ENCODE peak calls at places on chromosomes 2 and 18, in eight cellular contexts. J, T, A, P, G, M, U and F are unnamed samples.

GRCh38 chr18:50602466-50602865 is 42.6 kb downstream of the MAPK4 start:
- DNase-seq in J (no peak), T (no peak), A (no peak), P (no peak), G (no peak), M (no peak), U (no peak), F (peak)

GRCh38 chr2:150880986-150881385 is 380.7 kb downstream of the RBM43 start:
- DNase-seq in J (no peak), T (no peak), A (no peak), P (no peak), G (no peak), M (no peak), U (no peak), F (no peak)

GRCh38 chr18:24631238-24632025 is 171.0 kb downstream of the HRH4 start:
- DNase-seq in J (no peak), T (no peak), A (peak), P (no peak), G (no peak), M (no peak), U (peak), F (no peak)

GRCh38 chr2:134790487-134790886 is 47.9 kb upstream of the ACMSD start:
- DNase-seq in J (no peak), T (no peak), A (no peak), P (no peak), G (no peak), M (no peak), U (no peak), F (no peak)

GRCh38 chr2:121506621-121507020 is 24.1 kb upstream of the RNU4ATAC start:
- DNase-seq in J (no peak), T (no peak), A (no peak), P (no peak), G (no peak), M (no peak), U (no peak), F (no peak)

GRCh38 chr2:71223767-71224333 is 3.1 kb downstream of the PAIP2B start:
- DNase-seq in J (peak), T (peak), A (peak), P (no peak), G (peak), M (peak), U (peak), F (peak)

GRCh38 chr2:160409480-160409879 is 84.1 kb downstream of the RBMS1 start:
- DNase-seq in J (no peak), T (no peak), A (no peak), P (no peak), G (no peak), M (no peak), U (no peak), F (no peak)

GRCh38 chr2:58939388-58939787 is 698.3 kb upstream of the FANCL start:
- DNase-seq in J (peak), T (peak), A (peak), P (no peak), G (no peak), M (peak), U (no peak), F (peak)

GRCh38 chr18:30271716-30272115 is 770.8 kb downstream of the DSC3 start:
- DNase-seq in J (no peak), T (no peak), A (no peak), P (no peak), G (no peak), M (no peak), U (no peak), F (no peak)

GRCh38 chr2:174561283-174562275 is 36.0 kb downstream of the WIPF1 start:
- DNase-seq in J (no peak), T (peak), A (peak), P (no peak), G (no peak), M (peak), U (no peak), F (peak)

GRCh38 chr18:38167623-38168022 is 602.0 kb upstream of the CELF4 start:
- DNase-seq in J (no peak), T (no peak), A (no peak), P (no peak), G (no peak), M (no peak), U (no peak), F (no peak)

GRCh38 chr2:28632791-28633190 is 118.8 kb upstream of the PPP1CB start:
- DNase-seq in J (no peak), T (no peak), A (no peak), P (no peak), G (no peak), M (no peak), U (no peak), F (no peak)

GRCh38 chr2:149994057-149994728 is 406.6 kb upstream of the MMADHC start:
- DNase-seq in J (peak), T (peak), A (peak), P (no peak), G (no peak), M (peak), U (no peak), F (peak)

GRCh38 chr2:18435425-18436037 is 124.9 kb downstream of the RDH14 start:
- DNase-seq in J (peak), T (peak), A (peak), P (no peak), G (no peak), M (peak), U (peak), F (peak)

GRCh38 chr2:104945211-104945610 is 91.3 kb downstream of the POU3F3 start:
- DNase-seq in J (no peak), T (no peak), A (no peak), P (no peak), G (no peak), M (no peak), U (no peak), F (no peak)

GRCh38 chr18:33156906-33157470 is 283.5 kb downstream of the CCDC178 start:
- DNase-seq in J (no peak), T (no peak), A (no peak), P (no peak), G (no peak), M (no peak), U (no peak), F (no peak)

GRCh38 chr2:134193774-134194173 is 60.1 kb upstream of the MGAT5 start:
- DNase-seq in J (no peak), T (no peak), A (no peak), P (no peak), G (no peak), M (peak), U (no peak), F (no peak)

GRCh38 chr2:241859436-241860183 is 916 bp upstream of the PDCD1 start:
- DNase-seq in J (no peak), T (peak), A (peak), P (peak), G (no peak), M (peak), U (no peak), F (no peak)

DNA sequence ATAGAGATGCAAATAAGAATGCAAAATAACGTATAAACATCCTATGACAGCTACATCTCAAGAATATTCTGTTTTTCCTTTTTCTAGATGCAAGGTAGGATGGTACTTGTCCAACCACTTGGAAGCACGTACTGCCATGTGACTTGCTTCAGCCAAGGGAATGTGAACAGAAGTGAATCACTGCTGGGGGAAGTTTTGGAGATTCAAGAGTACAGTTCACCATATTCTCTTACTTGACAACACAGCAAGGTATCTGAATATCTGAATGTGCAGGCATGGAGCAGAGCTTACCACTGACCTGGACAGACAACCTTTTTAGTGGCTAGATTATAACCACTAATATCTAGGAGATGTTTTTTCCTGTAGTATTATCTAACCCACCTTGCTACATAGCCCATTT is 53.0 kb downstream of the TRIP12 start:
- DNase-seq in J (no peak), T (no peak), A (peak), P (no peak), G (no peak), M (no peak), U (no peak), F (no peak)
- TF ChIP-seq CTCF in J (no peak), T (no peak), A (no peak), P (no peak), G (no peak), M (no peak), U (no peak), F (no peak)

GRCh38 chr2:51027442-51027841 is 4.5 kb downstream of the NRXN1 start:
- DNase-seq in J (no peak), T (no peak), A (no peak), P (peak), G (no peak), M (no peak), U (no peak), F (no peak)

GRCh38 chr2:51027968-51028367 is 4.0 kb downstream of the NRXN1 start:
- DNase-seq in J (no peak), T (no peak), A (no peak), P (peak), G (no peak), M (no peak), U (no peak), F (no peak)

GRCh38 chr2:51031004-51031791 is 734 bp downstream of the NRXN1 start:
- DNase-seq in J (no peak), T (no peak), A (no peak), P (no peak), G (no peak), M (no peak), U (no peak), F (no peak)

GRCh38 chr2:51028829-51029228 is 3.1 kb downstream of the NRXN1 start:
- DNase-seq in J (no peak), T (no peak), A (peak), P (no peak), G (peak), M (peak), U (peak), F (no peak)

GRCh38 chr2:51032748-51033355 is 920 bp upstream of the NRXN1 start:
- DNase-seq in J (no peak), T (no peak), A (no peak), P (no peak), G (no peak), M (no peak), U (no peak), F (no peak)
- H3K4me3 ChIP-seq in J (no peak), T (no peak), A (no peak), P (no peak), G (no peak), M (no peak), U (no peak), F (no peak)

GRCh38 chr2:176084629-176085119 is 912 bp upstream of the EVX2 start:
- DNase-seq in J (no peak), T (no peak), A (no peak), P (no peak), G (no peak), M (no peak), U (no peak), F (no peak)

GRCh38 chr2:176088048-176088936 is 4.2 kb upstream of the HOXD13 start:
- DNase-seq in J (peak), T (peak), A (peak), P (peak), G (no peak), M (peak), U (peak), F (peak)

GRCh38 chr2:176087330-176088047 is 3.7 kb upstream of the EVX2 start:
- DNase-seq in J (no peak), T (no peak), A (no peak), P (no peak), G (no peak), M (no peak), U (no peak), F (no peak)

GRCh38 chr2:176085120-176085788 is 1.5 kb upstream of the EVX2 start:
- DNase-seq in J (no peak), T (no peak), A (no peak), P (no peak), G (no peak), M (no peak), U (no peak), F (no peak)

DNA sequence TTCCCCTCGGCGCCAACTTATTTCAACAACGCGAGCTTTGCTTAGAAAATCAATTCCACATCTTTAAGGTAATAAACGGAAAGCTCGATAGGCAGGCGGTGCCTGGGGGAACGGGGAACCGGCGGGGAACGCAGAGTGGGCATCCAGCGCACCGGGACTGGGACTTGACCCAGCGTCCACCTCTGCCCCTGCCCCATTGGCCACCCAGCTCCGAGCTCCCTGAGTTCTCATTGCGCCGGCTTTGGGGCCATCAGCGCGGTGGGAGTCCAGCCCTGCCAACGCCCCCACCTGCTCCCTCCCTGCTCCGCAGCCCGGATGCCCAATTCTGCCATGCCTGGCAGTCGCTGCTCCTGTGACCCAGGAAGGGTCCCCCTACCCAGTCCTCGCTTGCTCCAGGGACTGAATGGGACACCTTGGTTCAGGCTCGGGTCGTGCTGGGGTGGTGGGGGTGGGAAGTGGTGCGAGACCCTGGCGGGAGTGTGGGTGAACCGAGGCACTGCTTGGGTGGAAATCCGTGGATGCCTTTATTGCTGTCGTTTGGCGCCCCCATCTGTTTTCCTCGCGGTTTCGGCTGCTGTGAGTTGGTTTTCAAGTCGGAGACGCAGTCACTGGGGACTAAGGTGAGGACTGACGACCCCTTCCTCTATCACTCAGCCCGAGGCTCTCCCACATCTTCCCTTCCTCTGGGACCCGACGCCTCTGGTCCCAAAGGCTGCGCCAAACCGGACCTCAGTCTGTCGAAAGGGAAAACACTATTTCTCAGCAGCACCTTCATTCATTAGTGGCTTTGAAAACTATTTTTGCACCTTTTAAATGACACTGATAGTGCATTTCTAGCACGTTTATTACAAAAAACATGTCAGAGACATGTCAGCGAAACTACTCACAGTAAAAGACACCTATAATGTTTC is 2.4 kb upstream of the EVX2 start:
- DNase-seq in J (peak), T (no peak), A (peak), P (no peak), G (no peak), M (peak), U (peak), F (peak)
- TF ChIP-seq CTCF in J (peak), T (peak), A (peak), P (peak), G (no peak), M (peak), U (peak), F (peak)

GRCh38 chr18:28108254-28108653 is 68.7 kb downstream of the CDH2 start:
- DNase-seq in J (no peak), T (no peak), A (no peak), P (no peak), G (no peak), M (no peak), U (no peak), F (no peak)

GRCh38 chr18:28110924-28111323 is 66.0 kb downstream of the CDH2 start:
- DNase-seq in J (no peak), T (no peak), A (no peak), P (no peak), G (no peak), M (no peak), U (no peak), F (no peak)

GRCh38 chr18:28112056-28112470 is 64.9 kb downstream of the CDH2 start:
- DNase-seq in J (peak), T (peak), A (peak), P (no peak), G (no peak), M (peak), U (no peak), F (peak)

GRCh38 chr18:28109781-28110460 is 67.0 kb downstream of the CDH2 start:
- DNase-seq in J (no peak), T (no peak), A (no peak), P (no peak), G (no peak), M (no peak), U (no peak), F (peak)

DNA sequence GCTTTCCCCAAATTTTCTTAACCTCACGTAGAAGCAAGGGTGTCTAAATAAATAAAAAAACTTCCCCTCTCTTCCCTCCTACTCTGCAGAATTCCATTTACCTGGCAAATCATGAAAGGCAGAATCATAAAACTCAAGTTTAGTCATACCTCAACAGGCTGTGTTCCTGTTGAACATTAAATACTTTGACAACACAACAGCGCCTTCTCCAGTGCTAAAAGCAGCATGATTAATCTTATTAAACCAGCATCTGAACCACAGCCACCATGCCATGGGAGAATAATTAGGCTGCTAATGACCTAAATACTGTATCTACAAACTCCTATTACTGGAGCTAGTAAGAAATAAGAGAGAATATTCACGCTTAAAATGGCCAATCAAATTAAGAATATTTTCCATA is 68.1 kb downstream of the CDH2 start:
- DNase-seq in J (peak), T (no peak), A (no peak), P (no peak), G (no peak), M (no peak), U (no peak), F (peak)
- H3K4me3 ChIP-seq in J (no peak), T (no peak), A (no peak), P (no peak), G (no peak), M (no peak), U (no peak), F (no peak)

DNA sequence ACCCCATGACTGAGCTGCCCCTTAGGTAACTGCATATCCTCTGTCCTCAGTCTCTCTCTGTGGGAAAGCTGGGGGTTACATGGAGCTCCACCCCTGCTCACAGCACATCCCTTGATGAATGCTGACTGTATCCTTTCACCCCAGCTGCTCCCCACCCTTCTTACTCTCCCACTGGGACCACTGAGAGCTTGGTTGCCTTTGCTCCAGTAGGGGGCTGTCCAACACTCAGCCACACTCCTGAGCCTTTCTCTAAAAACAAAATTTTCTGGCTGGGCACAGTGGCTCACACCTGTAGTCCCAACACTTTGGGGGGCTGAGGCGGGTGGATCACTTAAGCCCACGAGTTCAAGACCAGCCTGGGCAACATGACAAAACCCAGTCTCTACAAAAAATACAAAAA is 89.2 kb upstream of the MSH2 start:
- DNase-seq in J (no peak), T (no peak), A (no peak), P (no peak), G (no peak), M (no peak), U (no peak), F (no peak)
- TF ChIP-seq CTCF in J (no peak), T (no peak), A (no peak), P (no peak), G (no peak), M (no peak), U (peak), F (no peak)

DNA sequence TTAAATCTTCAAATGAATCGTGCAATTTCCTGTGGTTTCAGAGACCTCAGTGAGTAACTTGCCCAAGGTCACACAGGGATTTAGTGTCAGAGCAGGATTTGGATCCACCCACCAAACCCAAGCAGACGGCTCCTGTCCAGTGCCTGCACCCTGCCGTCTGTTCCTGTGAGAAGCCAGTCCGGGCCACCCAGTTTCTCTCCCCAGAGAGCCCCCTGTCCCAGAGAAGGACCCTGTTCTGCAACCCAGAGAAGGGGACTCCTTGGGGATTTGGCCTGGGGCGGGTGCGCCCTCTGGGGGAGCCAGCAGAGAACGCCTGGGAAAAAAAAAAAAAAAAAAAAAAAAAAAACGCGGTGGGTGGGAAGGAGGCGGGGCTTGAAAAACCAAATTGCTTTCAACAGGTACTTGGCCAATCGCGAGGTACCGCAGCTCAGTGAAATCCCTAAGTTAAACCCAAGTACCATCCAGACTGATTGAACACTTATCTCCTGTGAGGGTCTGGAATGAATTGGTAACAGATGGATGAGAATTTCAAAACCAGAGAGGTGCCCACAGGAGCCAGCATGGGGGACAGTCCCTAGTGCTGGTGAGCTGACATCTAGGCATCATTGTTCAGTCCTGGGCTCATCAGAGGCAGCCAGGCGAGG is 30.9 kb upstream of the REEP1 start:
- DNase-seq in J (peak), T (peak), A (peak), P (peak), G (no peak), M (peak), U (peak), F (peak)
- H3K4me3 ChIP-seq in J (no peak), T (peak), A (no peak), P (no peak), G (no peak), M (no peak), U (no peak), F (no peak)

DNA sequence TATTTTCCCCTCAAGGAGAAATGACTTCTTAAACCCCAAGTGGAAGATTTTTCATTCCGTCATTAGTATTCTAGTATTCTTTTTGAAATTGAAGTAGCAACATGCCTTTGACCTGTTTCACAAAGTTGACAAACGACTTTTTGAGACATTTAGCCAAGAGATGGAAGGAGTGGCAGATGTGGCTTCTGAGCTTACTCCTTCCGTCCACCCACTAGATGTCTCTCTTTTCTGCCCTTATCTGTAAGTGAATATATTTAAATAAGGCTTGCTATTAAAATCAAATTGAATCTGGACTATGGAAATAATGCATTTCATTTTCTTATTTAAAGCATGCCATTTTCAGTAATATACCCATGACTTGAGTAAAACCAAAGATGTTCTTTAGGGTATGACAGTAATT is 74.1 kb downstream of the ACTR3 start:
- DNase-seq in J (no peak), T (no peak), A (no peak), P (no peak), G (no peak), M (no peak), U (no peak), F (peak)
- TF ChIP-seq CTCF in J (peak), T (no peak), A (peak), P (no peak), G (no peak), M (no peak), U (no peak), F (peak)

GRCh38 chr2:224442092-224442999 is 40.4 kb upstream of the FAM124B start:
- DNase-seq in J (no peak), T (peak), A (no peak), P (peak), G (no peak), M (peak), U (no peak), F (peak)
- H3K4me3 ChIP-seq in J (peak), T (peak), A (peak), P (peak), G (peak), M (peak), U (no peak), F (peak)